ENCODE peak calls at places on chromosome 17, in eight cellular contexts. One of them, this sample, is unnamed.

GRCh38 chr17:33949100-33949499 is 306.0 kb upstream of the CCL2 start:
- DNase-seq in CD4-positive, alpha-beta T cell: no peak
- DNase-seq in cardiac muscle cell: no peak
- DNase-seq in IMR-90: no peak
- DNase-seq in mammary epithelial cell: no peak
- DNase-seq in neural crest cell: peak
- DNase-seq in natural killer cell: no peak
- DNase-seq in A549: no peak
- DNase-seq in this sample: peak

GRCh38 chr17:55668581-55668980 is 54.1 kb downstream of the TMEM100 start:
- DNase-seq in A549: no peak
- DNase-seq in natural killer cell: no peak
- DNase-seq in cardiac muscle cell: no peak
- DNase-seq in neural crest cell: peak
- DNase-seq in CD4-positive, alpha-beta T cell: no peak
- DNase-seq in IMR-90: no peak
- DNase-seq in mammary epithelial cell: no peak
- DNase-seq in this sample: no peak

GRCh38 chr17:29363716-29364115 is 26.4 kb upstream of the TAOK1 start:
- DNase-seq in natural killer cell: no peak
- DNase-seq in CD4-positive, alpha-beta T cell: no peak
- DNase-seq in IMR-90: no peak
- DNase-seq in cardiac muscle cell: no peak
- DNase-seq in neural crest cell: no peak
- DNase-seq in A549: no peak
- DNase-seq in mammary epithelial cell: peak
- DNase-seq in this sample: no peak

GRCh38 chr17:42879596-42879985 is 21.0 kb upstream of the G6PC1 start:
- DNase-seq in cardiac muscle cell: peak
- DNase-seq in neural crest cell: no peak
- DNase-seq in A549: no peak
- DNase-seq in IMR-90: peak
- DNase-seq in mammary epithelial cell: no peak
- DNase-seq in natural killer cell: no peak
- DNase-seq in CD4-positive, alpha-beta T cell: no peak
- DNase-seq in this sample: no peak

GRCh38 chr17:73182616-73183310 is 10.1 kb upstream of the COG1 start:
- DNase-seq in mammary epithelial cell: no peak
- DNase-seq in IMR-90: no peak
- DNase-seq in cardiac muscle cell: no peak
- DNase-seq in natural killer cell: no peak
- DNase-seq in neural crest cell: no peak
- DNase-seq in A549: no peak
- DNase-seq in CD4-positive, alpha-beta T cell: no peak
- DNase-seq in this sample: no peak

GRCh38 chr17:79749156-79749815 is 18.5 kb downstream of the ENPP7 start:
- DNase-seq in A549: no peak
- DNase-seq in cardiac muscle cell: peak
- DNase-seq in natural killer cell: no peak
- DNase-seq in neural crest cell: no peak
- DNase-seq in mammary epithelial cell: peak
- DNase-seq in CD4-positive, alpha-beta T cell: no peak
- DNase-seq in IMR-90: peak
- DNase-seq in this sample: no peak

GRCh38 chr17:74190807-74191206 is 12.7 kb upstream of the RPL38 start:
- DNase-seq in cardiac muscle cell: peak
- DNase-seq in A549: no peak
- DNase-seq in mammary epithelial cell: no peak
- DNase-seq in neural crest cell: no peak
- DNase-seq in IMR-90: no peak
- DNase-seq in CD4-positive, alpha-beta T cell: no peak
- DNase-seq in natural killer cell: no peak
- DNase-seq in this sample: peak

GRCh38 chr17:17028878-17029535 is 13.2 kb upstream of the MPRIP start:
- DNase-seq in cardiac muscle cell: no peak
- DNase-seq in mammary epithelial cell: no peak
- DNase-seq in IMR-90: no peak
- DNase-seq in natural killer cell: no peak
- DNase-seq in CD4-positive, alpha-beta T cell: no peak
- DNase-seq in neural crest cell: no peak
- DNase-seq in A549: no peak
- DNase-seq in this sample: no peak

GRCh38 chr17:53627511-53627910 is 195.2 kb upstream of the KIF2B start:
- DNase-seq in cardiac muscle cell: peak
- DNase-seq in CD4-positive, alpha-beta T cell: no peak
- DNase-seq in neural crest cell: no peak
- DNase-seq in mammary epithelial cell: peak
- DNase-seq in A549: peak
- DNase-seq in IMR-90: peak
- DNase-seq in natural killer cell: no peak
- DNase-seq in this sample: no peak

GRCh38 chr17:19398301-19399181 is 11.6 kb upstream of the MFAP4 start:
- DNase-seq in A549: no peak
- DNase-seq in CD4-positive, alpha-beta T cell: no peak
- DNase-seq in neural crest cell: no peak
- DNase-seq in IMR-90: no peak
- DNase-seq in cardiac muscle cell: peak
- DNase-seq in natural killer cell: no peak
- DNase-seq in mammary epithelial cell: peak
- DNase-seq in this sample: no peak

GRCh38 chr17:6853764-6854442 is 22.4 kb upstream of the TEKT1 start:
- DNase-seq in CD4-positive, alpha-beta T cell: no peak
- DNase-seq in IMR-90: no peak
- DNase-seq in A549: peak
- DNase-seq in mammary epithelial cell: peak
- DNase-seq in neural crest cell: no peak
- DNase-seq in natural killer cell: no peak
- DNase-seq in cardiac muscle cell: no peak
- DNase-seq in this sample: no peak

GRCh38 chr17:28714281-28714680 is 2.6 kb upstream of the PROCA1 start:
- DNase-seq in A549: no peak
- DNase-seq in neural crest cell: no peak
- DNase-seq in CD4-positive, alpha-beta T cell: no peak
- DNase-seq in mammary epithelial cell: no peak
- DNase-seq in cardiac muscle cell: no peak
- DNase-seq in IMR-90: no peak
- DNase-seq in natural killer cell: no peak
- DNase-seq in this sample: no peak

GRCh38 chr17:58618336-58618735 is 73.5 kb downstream of the TEX14 start:
- DNase-seq in natural killer cell: no peak
- DNase-seq in mammary epithelial cell: no peak
- DNase-seq in neural crest cell: no peak
- DNase-seq in CD4-positive, alpha-beta T cell: no peak
- DNase-seq in cardiac muscle cell: no peak
- DNase-seq in IMR-90: no peak
- DNase-seq in A549: no peak
- DNase-seq in this sample: no peak

GRCh38 chr17:29933379-29933778 is 3.4 kb upstream of the SSH2 start:
- DNase-seq in A549: no peak
- DNase-seq in IMR-90: peak
- DNase-seq in natural killer cell: no peak
- DNase-seq in CD4-positive, alpha-beta T cell: no peak
- DNase-seq in neural crest cell: no peak
- DNase-seq in mammary epithelial cell: peak
- DNase-seq in cardiac muscle cell: peak
- DNase-seq in this sample: no peak

GRCh38 chr17:77942111-77942988 is 16.2 kb upstream of the TNRC6C start:
- DNase-seq in neural crest cell: peak
- DNase-seq in A549: no peak
- DNase-seq in mammary epithelial cell: peak
- DNase-seq in CD4-positive, alpha-beta T cell: no peak
- DNase-seq in IMR-90: no peak
- DNase-seq in cardiac muscle cell: peak
- DNase-seq in natural killer cell: no peak
- DNase-seq in this sample: no peak

GRCh38 chr17:34980681-34981537 is 597 bp downstream of the LIG3 start:
- DNase-seq in A549: peak
- DNase-seq in cardiac muscle cell: peak
- DNase-seq in neural crest cell: peak
- DNase-seq in mammary epithelial cell: peak
- DNase-seq in CD4-positive, alpha-beta T cell: peak
- DNase-seq in IMR-90: peak
- DNase-seq in natural killer cell: peak
- DNase-seq in this sample: peak

GRCh38 chr17:19316756-19317358 is 45.7 kb downstream of the B9D1 start:
- DNase-seq in mammary epithelial cell: no peak
- DNase-seq in cardiac muscle cell: no peak
- DNase-seq in natural killer cell: no peak
- DNase-seq in A549: no peak
- DNase-seq in CD4-positive, alpha-beta T cell: no peak
- DNase-seq in neural crest cell: no peak
- DNase-seq in IMR-90: no peak
- DNase-seq in this sample: no peak

GRCh38 chr17:64502809-64503208 is 3.3 kb downstream of the DDX5 start:
- DNase-seq in IMR-90: peak
- DNase-seq in mammary epithelial cell: no peak
- DNase-seq in A549: no peak
- DNase-seq in neural crest cell: no peak
- DNase-seq in natural killer cell: no peak
- DNase-seq in cardiac muscle cell: no peak
- DNase-seq in CD4-positive, alpha-beta T cell: no peak
- DNase-seq in this sample: no peak

GRCh38 chr17:4947010-4947410 is 1.3 kb downstream of the PFN1 start:
- DNase-seq in mammary epithelial cell: no peak
- DNase-seq in CD4-positive, alpha-beta T cell: peak
- DNase-seq in A549: no peak
- DNase-seq in natural killer cell: no peak
- DNase-seq in IMR-90: no peak
- DNase-seq in cardiac muscle cell: no peak
- DNase-seq in neural crest cell: no peak
- DNase-seq in this sample: no peak

GRCh38 chr17:69796093-69796492 is 278.9 kb upstream of the KCNJ16 start:
- DNase-seq in A549: no peak
- DNase-seq in neural crest cell: no peak
- DNase-seq in cardiac muscle cell: no peak
- DNase-seq in IMR-90: no peak
- DNase-seq in mammary epithelial cell: no peak
- DNase-seq in CD4-positive, alpha-beta T cell: no peak
- DNase-seq in natural killer cell: no peak
- DNase-seq in this sample: no peak

GRCh38 chr17:4585203-4585939 is 1.0 kb downstream of the SMTNL2 start:
- DNase-seq in IMR-90: no peak
- DNase-seq in CD4-positive, alpha-beta T cell: no peak
- DNase-seq in A549: no peak
- DNase-seq in neural crest cell: no peak
- DNase-seq in cardiac muscle cell: no peak
- DNase-seq in natural killer cell: no peak
- DNase-seq in mammary epithelial cell: no peak
- DNase-seq in this sample: no peak

GRCh38 chr17:28807925-28808641 is 34.5 kb downstream of the FAM222B start:
- DNase-seq in mammary epithelial cell: peak
- DNase-seq in neural crest cell: no peak
- DNase-seq in natural killer cell: no peak
- DNase-seq in A549: peak
- DNase-seq in cardiac muscle cell: peak
- DNase-seq in CD4-positive, alpha-beta T cell: no peak
- DNase-seq in IMR-90: peak
- DNase-seq in this sample: no peak

GRCh38 chr17:37134050-37134449 is 185.3 kb downstream of the AATF start:
- DNase-seq in cardiac muscle cell: no peak
- DNase-seq in CD4-positive, alpha-beta T cell: no peak
- DNase-seq in A549: no peak
- DNase-seq in natural killer cell: no peak
- DNase-seq in IMR-90: peak
- DNase-seq in mammary epithelial cell: no peak
- DNase-seq in neural crest cell: no peak
- DNase-seq in this sample: no peak

GRCh38 chr17:68775338-68775737 is 174.2 kb upstream of the FAM20A start:
- DNase-seq in neural crest cell: no peak
- DNase-seq in CD4-positive, alpha-beta T cell: no peak
- DNase-seq in natural killer cell: no peak
- DNase-seq in cardiac muscle cell: peak
- DNase-seq in IMR-90: no peak
- DNase-seq in mammary epithelial cell: no peak
- DNase-seq in A549: no peak
- DNase-seq in this sample: no peak

GRCh38 chr17:63274156-63274555 is 171.9 kb downstream of the CYB561 start:
- DNase-seq in IMR-90: peak
- DNase-seq in mammary epithelial cell: no peak
- DNase-seq in natural killer cell: no peak
- DNase-seq in cardiac muscle cell: peak
- DNase-seq in A549: no peak
- DNase-seq in CD4-positive, alpha-beta T cell: no peak
- DNase-seq in neural crest cell: no peak
- DNase-seq in this sample: no peak

GRCh38 chr17:37062036-37062435 is 113.3 kb downstream of the AATF start:
- DNase-seq in mammary epithelial cell: no peak
- DNase-seq in CD4-positive, alpha-beta T cell: no peak
- DNase-seq in neural crest cell: no peak
- DNase-seq in IMR-90: no peak
- DNase-seq in cardiac muscle cell: no peak
- DNase-seq in A549: no peak
- DNase-seq in natural killer cell: no peak
- DNase-seq in this sample: no peak

GRCh38 chr17:43372273-43372911 is 26.4 kb upstream of the ARL4D start:
- DNase-seq in neural crest cell: no peak
- DNase-seq in cardiac muscle cell: peak
- DNase-seq in natural killer cell: no peak
- DNase-seq in IMR-90: no peak
- DNase-seq in CD4-positive, alpha-beta T cell: no peak
- DNase-seq in A549: no peak
- DNase-seq in mammary epithelial cell: no peak
- DNase-seq in this sample: no peak

GRCh38 chr17:75914643-75915265 is 10.1 kb upstream of the MRPL38 start:
- DNase-seq in neural crest cell: no peak
- DNase-seq in natural killer cell: no peak
- DNase-seq in A549: no peak
- DNase-seq in CD4-positive, alpha-beta T cell: no peak
- DNase-seq in cardiac muscle cell: no peak
- DNase-seq in IMR-90: no peak
- DNase-seq in mammary epithelial cell: no peak
- DNase-seq in this sample: no peak
- TF ChIP-seq CTCF in neural crest cell: no peak
- TF ChIP-seq CTCF in natural killer cell: no peak
- TF ChIP-seq CTCF in A549: no peak
- TF ChIP-seq CTCF in CD4-positive, alpha-beta T cell: no peak
- TF ChIP-seq CTCF in cardiac muscle cell: no peak
- TF ChIP-seq CTCF in IMR-90: no peak
- TF ChIP-seq CTCF in mammary epithelial cell: no peak
- TF ChIP-seq CTCF in this sample: no peak

GRCh38 chr17:50056217-50056960 is 479 bp downstream of the ITGA3 start:
- DNase-seq in cardiac muscle cell: peak
- DNase-seq in mammary epithelial cell: peak
- DNase-seq in A549: no peak
- DNase-seq in IMR-90: peak
- DNase-seq in natural killer cell: no peak
- DNase-seq in neural crest cell: peak
- DNase-seq in CD4-positive, alpha-beta T cell: peak
- DNase-seq in this sample: peak
- TF ChIP-seq CTCF in cardiac muscle cell: peak
- TF ChIP-seq CTCF in mammary epithelial cell: peak
- TF ChIP-seq CTCF in A549: peak
- TF ChIP-seq CTCF in IMR-90: peak
- TF ChIP-seq CTCF in natural killer cell: no peak
- TF ChIP-seq CTCF in neural crest cell: peak
- TF ChIP-seq CTCF in CD4-positive, alpha-beta T cell: peak
- TF ChIP-seq CTCF in this sample: peak

GRCh38 chr17:38868095-38868967 is 1.5 kb upstream of the LASP1 start:
- DNase-seq in IMR-90: peak
- DNase-seq in cardiac muscle cell: peak
- DNase-seq in natural killer cell: no peak
- DNase-seq in neural crest cell: no peak
- DNase-seq in mammary epithelial cell: no peak
- DNase-seq in A549: peak
- DNase-seq in CD4-positive, alpha-beta T cell: no peak
- DNase-seq in this sample: no peak
- TF ChIP-seq CTCF in IMR-90: no peak
- TF ChIP-seq CTCF in cardiac muscle cell: no peak
- TF ChIP-seq CTCF in natural killer cell: no peak
- TF ChIP-seq CTCF in neural crest cell: no peak
- TF ChIP-seq CTCF in mammary epithelial cell: no peak
- TF ChIP-seq CTCF in A549: no peak
- TF ChIP-seq CTCF in CD4-positive, alpha-beta T cell: no peak
- TF ChIP-seq CTCF in this sample: no peak

GRCh38 chr17:81693491-81694360 is 9.4 kb upstream of the MRPL12 start:
- DNase-seq in IMR-90: no peak
- DNase-seq in mammary epithelial cell: no peak
- DNase-seq in natural killer cell: no peak
- DNase-seq in neural crest cell: no peak
- DNase-seq in A549: no peak
- DNase-seq in CD4-positive, alpha-beta T cell: no peak
- DNase-seq in cardiac muscle cell: no peak
- DNase-seq in this sample: no peak
- TF ChIP-seq CTCF in IMR-90: no peak
- TF ChIP-seq CTCF in mammary epithelial cell: no peak
- TF ChIP-seq CTCF in natural killer cell: no peak
- TF ChIP-seq CTCF in neural crest cell: no peak
- TF ChIP-seq CTCF in A549: peak
- TF ChIP-seq CTCF in CD4-positive, alpha-beta T cell: no peak
- TF ChIP-seq CTCF in cardiac muscle cell: no peak
- TF ChIP-seq CTCF in this sample: no peak